ENCODE peak calls at places on chromosomes 13 and 19, in five cellular contexts. J is Peyer's patch, B is stomach, N is heart right ventricle, V is GM20000. C is an unnamed sample.

GRCh38 chr19:32676186-32676894 is 692 bp downstream of the RGS9BP start:
- DNase-seq in V (peak; percentile 53), N (peak; percentile 30), B (peak; percentile 28), J (no peak), C (no peak)

GRCh38 chr13:21282065-21282464 is 105.6 kb downstream of the MRPL57 start:
- DNase-seq in J (no peak), V (no peak), N (no peak), B (no peak), C (no peak)

GRCh38 chr19:40960062-40960685 is 30.9 kb upstream of the CYP2B6 start:
- DNase-seq in V (no peak), J (no peak), B (no peak), N (no peak), C (peak; percentile 25)

GRCh38 chr13:23778879-23779278 is 110.3 kb downstream of the MIPEP start:
- DNase-seq in N (no peak), J (no peak), B (no peak), V (no peak), C (no peak)

GRCh38 chr19:46218160-46218559 is 11.4 kb upstream of the IGFL1 start:
- DNase-seq in V (peak; percentile 26), B (no peak), J (no peak), N (no peak), C (peak; percentile 24)

GRCh38 chr19:42140125-42140754 is 8.0 kb upstream of the POU2F2 start:
- DNase-seq in V (no peak), B (peak; percentile 41), N (peak; percentile 59), J (peak; percentile 53), C (peak; percentile 29)

GRCh38 chr19:49614096-49614857 is 23.3 kb downstream of the PRR12 start:
- DNase-seq in V (no peak), J (no peak), N (no peak), B (no peak), C (no peak)

GRCh38 chr13:22235285-22235949 is 564.5 kb downstream of the FGF9 start:
- DNase-seq in J (no peak), B (no peak), N (no peak), V (peak; percentile 14), C (no peak)

GRCh38 chr13:106047859-106048258 is 487.6 kb downstream of the EFNB2 start:
- DNase-seq in V (no peak), B (no peak), N (no peak), J (no peak), C (no peak)

GRCh38 chr13:77519808-77520207 is 15.7 kb upstream of the SCEL start:
- DNase-seq in N (no peak), B (no peak), V (no peak), J (no peak), C (no peak)

GRCh38 chr19:7925171-7925837 is 631 bp downstream of the CTXN1 start:
- DNase-seq in N (peak; percentile 76), B (peak; percentile 68), J (peak; percentile 81), V (peak; percentile 93), C (peak; percentile 71)

GRCh38 chr13:97005631-97006262 is 11.5 kb upstream of the OXGR1 start:
- DNase-seq in B (no peak), N (no peak), J (no peak), V (no peak), C (no peak)

DNA sequence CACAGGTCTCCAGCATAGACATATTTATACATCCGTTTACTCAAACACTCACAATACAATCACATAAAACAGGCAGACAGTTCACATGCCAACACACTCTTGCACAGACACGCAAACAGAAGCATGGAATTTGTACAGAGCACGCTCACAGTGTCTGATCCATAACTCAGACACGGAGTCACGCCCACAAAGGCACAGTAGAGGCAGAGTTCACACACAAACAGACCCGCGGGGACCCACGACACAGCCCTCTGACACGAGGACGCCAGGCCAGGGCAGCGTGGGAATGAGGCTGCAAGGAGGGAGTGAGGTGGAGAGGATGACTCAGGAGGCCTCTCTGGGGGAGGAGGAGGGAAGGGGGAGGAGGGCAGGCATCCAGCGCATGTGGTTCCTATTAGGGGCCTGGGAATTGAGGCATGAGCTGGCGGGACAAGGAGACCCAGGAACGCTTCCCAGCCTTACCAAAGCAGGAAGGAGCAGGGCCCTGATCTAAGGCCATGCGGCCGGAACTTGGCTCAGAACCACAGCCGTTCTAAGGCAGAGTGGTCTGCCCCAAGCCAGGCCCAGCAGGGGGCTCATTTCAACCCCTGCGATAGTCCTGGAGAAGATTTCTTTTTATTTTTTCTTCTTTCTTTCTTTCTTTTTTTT is 9.1 kb upstream of the OLFM2 start:
- DNase-seq in J (peak; percentile 73), B (peak; percentile 41), N (peak; percentile 86), V (no peak), C (peak; percentile 65)
- TF ChIP-seq CTCF in J (no peak), B (no peak), N (peak; percentile 42), V (no peak), C (no peak)

GRCh38 chr13:113951246-113951999 is 22.5 kb downstream of the C13orf46 start:
- DNase-seq in V (peak; percentile 93), J (peak; percentile 91), B (peak; percentile 92), N (peak; percentile 89), C (peak; percentile 85)
- TF ChIP-seq CTCF in V (peak; percentile 66), J (peak; percentile 64), B (no peak), N (peak; percentile 90), C (peak; percentile 63)

GRCh38 chr19:10760268-10760944 is 42.5 kb downstream of the DNM2 start:
- DNase-seq in J (peak; percentile 84), V (peak; percentile 50), B (no peak), N (no peak), C (no peak)

GRCh38 chr19:10763399-10763798 is 45.5 kb downstream of the DNM2 start:
- DNase-seq in J (no peak), V (no peak), B (no peak), N (no peak), C (no peak)

GRCh38 chr19:10763828-10764339 is 46.0 kb downstream of the DNM2 start:
- DNase-seq in B (no peak), V (no peak), N (no peak), J (no peak), C (no peak)

GRCh38 chr19:10762656-10763055 is 44.8 kb downstream of the DNM2 start:
- DNase-seq in J (peak; percentile 66), V (no peak), B (no peak), N (peak; percentile 50), C (peak; percentile 88)

DNA sequence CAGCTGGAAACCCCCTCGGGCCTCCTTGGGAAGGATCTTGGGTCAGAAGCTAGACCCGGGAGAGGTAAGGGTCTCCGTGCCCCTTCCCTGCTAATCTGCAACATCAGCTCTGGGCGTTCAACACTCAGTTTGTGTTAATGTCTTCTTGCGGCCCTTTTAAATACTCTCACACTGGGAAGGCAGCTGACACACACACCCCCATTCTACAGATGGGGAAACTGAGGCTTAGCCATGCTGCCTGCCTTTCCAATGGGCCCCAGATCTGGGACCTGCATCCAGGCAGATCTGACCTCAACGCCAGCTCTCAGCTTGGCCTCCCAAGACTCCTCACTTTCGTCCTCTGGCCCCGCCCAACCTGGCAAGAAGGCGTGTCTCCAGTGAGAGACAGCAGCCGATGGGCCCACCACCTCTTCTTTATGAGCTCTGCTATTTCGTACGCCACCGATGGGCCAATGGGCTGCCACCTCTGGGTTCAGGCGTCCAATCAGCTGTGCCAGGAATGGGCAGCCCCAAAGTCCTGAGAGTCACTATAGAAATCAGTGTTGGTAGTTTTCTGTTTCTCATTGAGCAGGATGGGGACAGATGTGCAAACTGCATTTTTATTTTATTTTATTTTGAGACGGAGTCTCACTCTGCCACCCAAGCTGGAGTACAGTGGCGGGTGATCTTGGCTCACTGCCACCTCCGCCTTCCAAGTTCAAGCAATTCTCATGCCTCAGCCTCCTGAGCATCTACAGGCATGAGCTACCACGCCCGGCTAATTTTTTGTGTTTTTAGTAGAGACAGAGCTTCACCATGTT is 43.8 kb downstream of the DNM2 start:
- DNase-seq in N (no peak), J (no peak), V (no peak), B (peak; percentile 44), C (peak; percentile 81)
- TF ChIP-seq CTCF in N (no peak), J (no peak), V (no peak), B (no peak), C (no peak)

GRCh38 chr13:102974574-102975195 is 91.5 kb downstream of the SLC10A2 start:
- DNase-seq in N (no peak), B (no peak), J (no peak), V (no peak), C (no peak)
- TF ChIP-seq CTCF in N (no peak), B (no peak), J (no peak), V (no peak), C (no peak)

GRCh38 chr13:79631260-79631659 is 150.3 kb downstream of the NDFIP2 start:
- DNase-seq in B (no peak), N (no peak), V (no peak), J (no peak), C (no peak)
- TF ChIP-seq CTCF in B (no peak), N (peak; percentile 50), V (no peak), J (no peak), C (no peak)

GRCh38 chr19:55549500-55550320 is 4.4 kb upstream of the SBK3 start:
- DNase-seq in J (no peak), V (no peak), N (no peak), B (peak; percentile 35), C (peak; percentile 40)
- TF ChIP-seq CTCF in J (no peak), V (no peak), N (peak; percentile 27), B (no peak), C (no peak)

GRCh38 chr13:98448642-98448928 is 128.3 kb downstream of the STK24 start:
- DNase-seq in N (no peak), B (no peak), J (no peak), V (no peak), C (no peak)

GRCh38 chr13:98449273-98449672 is 127.6 kb downstream of the STK24 start:
- DNase-seq in N (no peak), V (no peak), J (no peak), B (no peak), C (no peak)

GRCh38 chr13:98447130-98447529 is 129.8 kb downstream of the STK24 start:
- DNase-seq in B (no peak), V (no peak), J (no peak), N (no peak), C (no peak)

GRCh38 chr13:98446234-98446621 is 130.7 kb downstream of the STK24 start:
- DNase-seq in V (no peak), J (no peak), B (no peak), N (no peak), C (no peak)

DNA sequence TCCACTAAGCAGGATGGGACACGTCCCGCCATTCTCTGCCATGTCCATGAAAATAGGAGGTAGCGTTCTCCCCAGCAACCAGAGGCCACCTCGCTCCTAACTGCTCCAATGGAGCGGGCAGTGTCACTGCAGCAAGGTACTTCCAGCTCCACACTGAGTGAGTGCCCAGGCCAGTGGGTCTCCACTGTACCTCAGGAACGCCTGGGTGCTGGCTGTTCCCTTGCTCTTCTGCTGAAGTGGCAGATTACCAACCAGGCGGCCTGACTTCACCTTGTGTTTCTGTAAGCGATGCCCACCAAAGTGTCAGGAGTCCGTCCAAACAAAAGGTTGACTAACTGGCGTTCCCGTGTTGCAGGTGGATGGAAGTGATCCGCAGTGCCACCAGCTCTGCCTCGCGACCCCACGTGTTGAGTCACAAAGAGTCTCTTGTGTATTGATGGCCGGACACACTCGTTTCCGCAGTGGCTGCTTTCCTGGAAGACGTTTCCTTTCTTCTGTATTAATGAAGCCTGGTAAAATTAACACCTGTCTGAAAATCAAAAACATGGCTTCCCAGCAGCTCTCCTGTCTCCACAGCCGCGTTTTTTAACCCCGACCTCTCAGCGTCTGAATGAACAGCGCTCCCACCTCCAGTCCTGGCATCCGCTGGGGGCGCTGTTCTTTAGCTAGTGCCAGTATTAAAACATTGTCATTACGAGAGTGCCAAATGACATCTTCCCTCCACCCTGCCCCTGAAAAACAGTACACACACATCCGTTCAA is 128.8 kb downstream of the STK24 start:
- DNase-seq in B (no peak), N (peak; percentile 60), V (no peak), J (no peak), C (no peak)
- TF ChIP-seq CTCF in B (no peak), N (peak; percentile 67), V (no peak), J (no peak), C (peak; percentile 14)

C was measured in colonic mucosa.